ENCODE peak calls at places on chromosomes 4 and X, in six cellular contexts. M is breast epithelium, L is GM12878, P is K562, J is prostate gland, H is transverse colon. E is an unnamed sample.
A peak's percentile ranks its signal among the peaks of the same experiment; 100 is the strongest.

GRCh38 chrX:137031517-137032377 is 2.0 kb downstream of the GPR101 start:
- DNase-seq in M (no peak), L (peak; percentile 5), P (peak; percentile 30), J (no peak), H (peak; percentile 14), E (no peak)

GRCh38 chr4:149521611-149522010 is 294.0 kb downstream of the IQCM start:
- DNase-seq in M (no peak), L (no peak), P (no peak), J (no peak), H (peak; percentile 28), E (no peak)

GRCh38 chrX:123277821-123278220 is 93.7 kb downstream of the GRIA3 start:
- DNase-seq in M (no peak), L (no peak), P (no peak), J (no peak), H (no peak), E (no peak)

GRCh38 chr4:27886075-27886474 is 1025.4 kb downstream of the STIM2 start:
- DNase-seq in M (no peak), L (no peak), P (no peak), J (no peak), H (no peak), E (no peak)

GRCh38 chr4:154982187-154983047 is 201.3 kb downstream of the RBM46 start:
- DNase-seq in M (peak; percentile 67), L (peak; percentile 15), P (peak; percentile 13), J (peak; percentile 17), H (peak; percentile 56), E (no peak)

GRCh38 chr4:22338806-22339205 is 177.1 kb downstream of the ADGRA3 start:
- DNase-seq in M (no peak), L (no peak), P (no peak), J (no peak), H (no peak), E (no peak)

GRCh38 chrX:120536056-120536455 is 24.7 kb downstream of the CUL4B start:
- DNase-seq in M (no peak), L (no peak), P (no peak), J (no peak), H (no peak), E (no peak)

GRCh38 chrX:143663755-143664154 is 27.9 kb upstream of the SLITRK4 start:
- DNase-seq in M (no peak), L (no peak), P (no peak), J (no peak), H (no peak), E (no peak)

GRCh38 chrX:66039916-66040315 is at the start of gene VSIG4:
- DNase-seq in M (no peak), L (no peak), P (no peak), J (no peak), H (peak; percentile 16), E (no peak)

GRCh38 chr4:128571747-128572146 is 237.8 kb upstream of the JADE1 start:
- DNase-seq in M (no peak), L (no peak), P (no peak), J (no peak), H (peak; percentile 17), E (no peak)

GRCh38 chr4:147103403-147103946 is 157.8 kb upstream of the TTC29 start:
- DNase-seq in M (no peak), L (no peak), P (no peak), J (no peak), H (no peak), E (no peak)

GRCh38 chrX:95903490-95903889 is 781.2 kb upstream of the DIAPH2 start:
- DNase-seq in M (no peak), L (no peak), P (peak; percentile 3), J (no peak), H (no peak), E (no peak)

GRCh38 chr4:151957163-151957562 is 196.4 kb upstream of the GATB start:
- DNase-seq in M (no peak), L (no peak), P (no peak), J (no peak), H (no peak), E (no peak)

GRCh38 chr4:40515398-40516293 is 114.0 kb downstream of the RBM47 start:
- DNase-seq in M (no peak), L (peak; percentile 95), P (peak; percentile 87), J (no peak), H (peak; percentile 86), E (peak; percentile 54)
- TF ChIP-seq POLR2AphosphoS5 in M (no peak), L (no peak), P (peak; percentile 51), J (no peak), H (peak; percentile 96), E (peak; percentile 31)

GRCh38 chr4:87419578-87420249 is 2.7 kb upstream of the NUDT9 start:
- DNase-seq in M (no peak), L (no peak), P (no peak), J (peak; percentile 49), H (no peak), E (no peak)

GRCh38 chr4:87414806-87415205 is 7.6 kb upstream of the NUDT9 start:
- DNase-seq in M (no peak), L (no peak), P (no peak), J (no peak), H (no peak), E (no peak)

GRCh38 chr4:87420431-87420830 is 1.9 kb upstream of the NUDT9 start:
- DNase-seq in M (no peak), L (no peak), P (no peak), J (no peak), H (no peak), E (no peak)

GRCh38 chr4:87422104-87423052 is at the start of gene NUDT9:
- DNase-seq in M (peak; percentile 89), L (peak; percentile 64), P (peak; percentile 84), J (peak; percentile 93), H (peak; percentile 96), E (peak; percentile 74)

DNA sequence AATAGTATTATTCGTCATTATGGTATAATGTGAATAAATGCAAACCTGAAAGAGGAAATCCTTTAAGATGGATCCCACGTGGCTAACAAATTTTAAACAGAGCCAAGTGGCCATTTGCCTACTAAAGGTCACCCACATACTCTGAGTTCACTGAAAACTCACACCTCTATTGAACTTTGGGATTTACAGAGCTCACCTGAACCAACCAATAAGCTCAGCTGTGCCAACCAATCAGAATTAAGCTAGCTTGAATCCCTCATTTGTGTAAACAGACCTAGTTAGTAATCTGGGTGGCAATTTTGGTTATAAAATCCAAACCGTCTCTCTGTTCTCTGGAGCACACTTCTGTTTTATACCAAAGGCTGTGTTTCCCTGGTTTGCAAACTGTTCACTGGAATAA is 5.4 kb upstream of the NUDT9 start:
- DNase-seq in M (no peak), L (no peak), P (no peak), J (no peak), H (no peak), E (no peak)
- TF ChIP-seq POLR2A in M (no peak), L (no peak), P (no peak), J (no peak), H (no peak), E (no peak)

DNA sequence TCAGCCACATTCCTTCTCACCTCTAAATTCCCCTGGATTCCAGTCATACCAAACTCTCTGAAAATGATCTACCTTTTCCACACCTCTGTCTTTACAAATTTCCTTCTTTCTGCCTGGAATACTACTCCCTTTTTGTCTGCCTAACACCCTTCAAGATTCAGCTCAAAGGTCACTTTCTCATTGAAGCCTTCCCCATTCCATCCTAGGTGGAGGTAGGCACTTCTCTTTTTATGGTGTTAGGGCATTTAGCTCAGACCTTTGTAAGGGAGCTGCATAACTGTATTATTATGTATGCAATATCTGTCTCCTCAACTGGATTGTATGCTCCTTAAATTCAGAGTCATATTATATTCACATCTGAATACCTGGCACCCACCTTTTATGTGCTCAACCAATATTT is 137.7 kb downstream of the RCHY1 start:
- DNase-seq in M (no peak), L (no peak), P (no peak), J (no peak), H (no peak), E (no peak)
- TF ChIP-seq POLR2AphosphoS5 in M (no peak), L (no peak), P (no peak), J (no peak), H (no peak), E (no peak)

GRCh38 chrX:107773906-107774435 is 1.6 kb downstream of the TSC22D3 start:
- DNase-seq in M (no peak), L (no peak), P (no peak), J (no peak), H (no peak), E (no peak)
- TF ChIP-seq POLR2A in M (no peak), L (no peak), P (no peak), J (no peak), H (no peak), E (no peak)

E was measured in GM12891.